ENCODE peak calls at places on chromosomes 6 and 20, in six cellular contexts. C, D, Q, O, U and S are unnamed samples.

GRCh38 chr6:159168536-159169192 is 536 bp upstream of the FNDC1 start:
- DNase-seq in D (peak; percentile 65), C (peak; percentile 41), U (no peak), O (peak; percentile 11), Q (peak; percentile 48), S (no peak)

GRCh38 chr6:50849016-50849748 is 30.5 kb downstream of the TFAP2B start:
- DNase-seq in U (no peak), O (no peak), C (no peak), D (peak; percentile 66), Q (no peak), S (no peak)

GRCh38 chr20:50728981-50729874 is 2.2 kb upstream of the PARD6B start:
- DNase-seq in D (no peak), Q (peak; percentile 55), O (peak; percentile 75), C (no peak), U (no peak), S (peak; percentile 77)

GRCh38 chr6:117233146-117233545 is 32.2 kb upstream of the VGLL2 start:
- DNase-seq in U (no peak), Q (no peak), D (no peak), O (no peak), C (no peak), S (no peak)

GRCh38 chr20:24470782-24471582 is 1.6 kb downstream of the SYNDIG1 start:
- DNase-seq in O (no peak), C (no peak), D (no peak), U (no peak), Q (peak; percentile 20), S (no peak)

GRCh38 chr6:109508166-109508860 is 25.3 kb upstream of the ZBTB24 start:
- DNase-seq in O (no peak), C (no peak), D (no peak), U (no peak), Q (no peak), S (no peak)

GRCh38 chr6:9224539-9224938 is 789.2 kb upstream of the SLC35B3 start:
- DNase-seq in O (no peak), D (no peak), U (no peak), C (no peak), Q (no peak), S (no peak)

GRCh38 chr6:110608151-110608550 is 131.7 kb upstream of the SLC22A16 start:
- DNase-seq in U (no peak), D (no peak), C (no peak), O (no peak), Q (no peak), S (no peak)

GRCh38 chr6:78770766-78771165 is 96.6 kb upstream of the IRAK1BP1 start:
- DNase-seq in D (no peak), C (no peak), Q (no peak), O (no peak), U (no peak), S (no peak)

GRCh38 chr6:10695086-10695657 is 400 bp downstream of the PAK1IP1 start:
- DNase-seq in D (peak; percentile 33), Q (no peak), O (no peak), C (no peak), U (no peak), S (no peak)

GRCh38 chr20:13205848-13206434 is 15.1 kb upstream of the ISM1 start:
- DNase-seq in O (no peak), D (no peak), Q (no peak), C (no peak), U (no peak), S (no peak)

GRCh38 chr6:18053071-18053475 is 65.6 kb upstream of the KIF13A start:
- DNase-seq in Q (no peak), O (no peak), C (no peak), D (no peak), U (no peak), S (no peak)

GRCh38 chr20:37871751-37872150 is 31.2 kb upstream of the VSTM2L start:
- DNase-seq in Q (no peak), D (no peak), O (no peak), U (no peak), C (no peak), S (no peak)

GRCh38 chr6:6595946-6596345 is 7.4 kb downstream of the LY86 start:
- DNase-seq in U (no peak), D (no peak), O (no peak), C (no peak), Q (no peak), S (no peak)

GRCh38 chr20:20215976-20216727 is 151.8 kb upstream of the INSM1 start:
- DNase-seq in Q (no peak), C (no peak), U (no peak), D (no peak), O (no peak), S (no peak)

GRCh38 chr6:120894077-120894476 is 440.2 kb downstream of the TBC1D32 start:
- DNase-seq in D (no peak), Q (no peak), C (no peak), O (no peak), U (peak; percentile 15), S (no peak)

DNA sequence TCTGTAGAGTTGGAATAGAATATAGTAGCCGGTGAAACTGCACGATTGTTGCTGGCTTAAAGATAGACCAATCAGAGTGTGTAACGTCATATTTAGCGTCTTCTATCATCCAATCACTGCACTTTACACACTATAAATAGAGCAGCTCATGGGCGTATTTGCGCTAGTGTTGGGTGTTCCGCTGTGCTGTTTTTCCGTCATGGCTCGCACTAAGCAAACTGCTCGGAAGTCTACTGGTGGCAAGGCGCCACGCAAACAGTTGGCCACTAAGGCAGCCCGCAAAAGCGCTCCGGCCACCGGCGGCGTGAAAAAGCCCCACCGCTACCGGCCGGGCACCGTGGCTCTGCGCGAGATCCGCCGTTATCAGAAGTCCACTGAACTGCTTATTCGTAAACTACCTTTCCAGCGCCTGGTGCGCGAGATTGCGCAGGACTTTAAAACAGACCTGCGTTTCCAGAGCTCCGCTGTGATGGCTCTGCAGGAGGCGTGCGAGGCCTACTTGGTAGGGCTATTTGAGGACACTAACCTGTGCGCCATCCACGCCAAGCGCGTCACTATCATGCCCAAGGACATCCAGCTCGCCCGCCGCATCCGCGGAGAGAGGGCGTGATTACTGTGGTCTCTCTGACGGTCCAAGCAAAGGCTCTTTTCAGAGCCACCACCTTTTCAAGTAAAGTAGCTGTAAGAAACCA is 57.8 kb downstream of the TRIM38 start:
- DNase-seq in O (no peak), D (peak; percentile 87), Q (peak; percentile 92), U (peak; percentile 93), C (peak; percentile 65), S (peak; percentile 92)
- TF ChIP-seq REST in O (no peak), D (peak; percentile 81), Q (peak; percentile 38), U (no peak), C (no peak), S (no peak)

GRCh38 chr20:53763707-53764415 is 170.2 kb upstream of the ZNF217 start:
- DNase-seq in Q (peak; percentile 96), O (peak; percentile 100), U (no peak), D (no peak), C (no peak), S (no peak)
- TF ChIP-seq MAX in Q (peak; percentile 92), O (peak; percentile 97), U (no peak), D (no peak), C (peak; percentile 52), S (no peak)

GRCh38 chr6:150072201-150072600 is 3.3 kb upstream of the ULBP3 start:
- DNase-seq in D (no peak), C (peak; percentile 67), O (peak; percentile 43), Q (peak; percentile 76), U (no peak), S (peak; percentile 90)
- TF ChIP-seq REST in D (no peak), C (no peak), O (no peak), Q (no peak), U (no peak), S (no peak)

GRCh38 chr6:32070814-32071466 is 32.7 kb downstream of the CYP21A2 start:
- DNase-seq in D (no peak), Q (no peak), C (no peak), U (no peak), O (no peak), S (no peak)

GRCh38 chr6:32073066-32073465 is 34.9 kb downstream of the CYP21A2 start:
- DNase-seq in Q (no peak), U (no peak), D (no peak), O (no peak), C (no peak), S (no peak)

GRCh38 chr6:32075781-32076494 is 33.2 kb downstream of the TNXB start:
- DNase-seq in D (no peak), U (no peak), Q (no peak), O (no peak), C (no peak), S (no peak)

GRCh38 chr6:32074996-32075532 is 34.1 kb downstream of the TNXB start:
- DNase-seq in O (no peak), U (no peak), Q (no peak), D (no peak), C (no peak), S (no peak)

GRCh38 chr6:32073613-32074012 is 35.4 kb downstream of the CYP21A2 start:
- DNase-seq in U (no peak), D (no peak), C (no peak), O (no peak), Q (no peak), S (no peak)
- TF ChIP-seq MAX in U (no peak), D (no peak), C (no peak), O (no peak), Q (no peak), S (no peak)

DNA sequence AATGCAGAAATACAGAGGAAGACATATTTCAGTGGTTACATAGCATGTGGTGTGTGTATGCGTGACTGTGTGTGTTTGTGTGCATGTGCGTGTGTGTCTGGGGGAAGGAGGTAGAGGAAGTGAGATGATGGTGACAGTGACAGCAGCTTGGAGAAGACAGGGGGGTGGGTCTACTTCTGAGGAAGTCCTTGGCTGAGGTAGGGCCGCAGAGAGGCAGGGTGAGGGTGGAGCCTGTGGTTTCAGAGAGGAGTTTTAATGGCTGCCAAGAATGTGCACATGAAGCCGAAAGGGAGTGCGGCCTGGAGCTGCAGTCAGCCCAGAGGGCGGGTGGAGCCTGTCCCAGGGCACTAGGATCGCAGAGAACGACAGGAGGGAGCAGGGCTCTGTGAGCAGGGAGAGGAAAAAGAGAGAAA is 22.7 kb upstream of the RNF24 start:
- DNase-seq in U (peak; percentile 75), C (peak; percentile 33), O (no peak), D (no peak), Q (peak; percentile 34), S (no peak)
- TF ChIP-seq REST in U (no peak), C (no peak), O (no peak), D (no peak), Q (no peak), S (no peak)

DNA sequence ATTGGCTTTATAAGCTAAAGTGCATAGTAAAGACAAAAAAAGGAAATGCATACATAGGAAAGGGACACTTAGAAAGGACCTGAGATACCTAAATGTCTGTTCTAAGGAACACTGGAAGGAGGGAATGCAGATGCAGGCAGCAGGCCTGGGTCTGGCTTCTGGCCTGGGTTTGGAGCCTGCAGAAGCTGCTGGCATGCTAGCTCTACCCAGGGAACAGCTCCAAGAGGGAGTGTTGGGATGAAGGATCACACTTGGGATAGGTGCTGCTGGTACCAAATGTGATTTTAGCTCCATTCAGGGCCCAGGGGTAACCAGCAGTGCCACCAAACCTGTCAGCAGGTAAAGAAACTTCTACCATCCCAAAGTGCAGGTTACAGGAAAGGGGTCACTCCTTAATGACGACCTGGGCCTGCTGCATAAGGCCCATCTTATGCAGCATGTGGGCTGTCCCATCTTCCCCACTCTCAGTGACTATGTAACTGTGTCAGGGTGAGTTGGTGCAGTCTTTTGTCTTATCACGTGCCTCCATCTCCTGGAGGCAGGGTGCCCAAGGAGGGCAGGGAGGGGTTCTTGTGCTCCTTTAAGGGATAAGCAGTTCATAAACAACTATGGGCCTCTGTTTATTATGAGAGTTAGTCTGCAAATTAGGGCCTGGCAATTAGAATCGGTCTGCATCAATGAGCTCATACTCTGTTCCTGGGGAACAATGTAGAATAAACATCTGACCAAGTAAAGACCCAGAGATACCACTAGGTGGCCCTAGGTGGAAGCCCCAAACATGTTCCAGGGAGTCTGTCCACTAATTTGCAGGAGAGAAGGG is 26.9 kb downstream of the DDX27 start:
- DNase-seq in C (peak; percentile 50), Q (peak; percentile 53), U (no peak), D (peak; percentile 68), O (peak; percentile 68), S (peak; percentile 23)
- TF ChIP-seq MAX in C (no peak), Q (no peak), U (no peak), D (no peak), O (no peak), S (no peak)